ENCODE peak calls at places on chromosomes 5 and 9, in five cellular contexts. One of them, this sample, is unnamed.

GRCh38 chr9:77926314-77926959 is 105.2 kb downstream of the GNAQ start:
- DNase-seq in GM23248: peak
- DNase-seq in heart right ventricle: no peak
- DNase-seq in T follicular helper cell: no peak
- DNase-seq in GOT3: no peak
- DNase-seq in this sample: no peak

GRCh38 chr9:135087489-135087791 is at the start of gene OLFM1:
- DNase-seq in GOT3: no peak
- DNase-seq in heart right ventricle: peak
- DNase-seq in T follicular helper cell: no peak
- DNase-seq in GM23248: peak
- DNase-seq in this sample: no peak

GRCh38 chr9:19420877-19421276 is 12.1 kb downstream of the ACER2 start:
- DNase-seq in heart right ventricle: no peak
- DNase-seq in T follicular helper cell: no peak
- DNase-seq in GOT3: no peak
- DNase-seq in GM23248: no peak
- DNase-seq in this sample: no peak

GRCh38 chr5:60856059-60856458 is 12.0 kb upstream of the ELOVL7 start:
- DNase-seq in T follicular helper cell: no peak
- DNase-seq in GOT3: no peak
- DNase-seq in heart right ventricle: no peak
- DNase-seq in GM23248: peak
- DNase-seq in this sample: no peak

GRCh38 chr9:14395300-14396082 is 81.5 kb upstream of the NFIB start:
- DNase-seq in GOT3: no peak
- DNase-seq in T follicular helper cell: no peak
- DNase-seq in heart right ventricle: peak
- DNase-seq in GM23248: no peak
- DNase-seq in this sample: no peak

GRCh38 chr5:98773214-98773463 is 324 bp upstream of the RGMB start:
- DNase-seq in GOT3: no peak
- DNase-seq in T follicular helper cell: no peak
- DNase-seq in GM23248: no peak
- DNase-seq in heart right ventricle: no peak
- DNase-seq in this sample: no peak

GRCh38 chr5:54387659-54388232 is 67.8 kb upstream of the HSPB3 start:
- DNase-seq in GM23248: peak
- DNase-seq in GOT3: no peak
- DNase-seq in heart right ventricle: no peak
- DNase-seq in T follicular helper cell: no peak
- DNase-seq in this sample: no peak

GRCh38 chr5:6631441-6631840 is 1.4 kb downstream of the NSUN2 start:
- DNase-seq in GM23248: peak
- DNase-seq in T follicular helper cell: no peak
- DNase-seq in GOT3: no peak
- DNase-seq in heart right ventricle: no peak
- DNase-seq in this sample: no peak

GRCh38 chr9:91043786-91044185 is 242.2 kb downstream of the SYK start:
- DNase-seq in GM23248: no peak
- DNase-seq in GOT3: no peak
- DNase-seq in heart right ventricle: no peak
- DNase-seq in T follicular helper cell: no peak
- DNase-seq in this sample: no peak

GRCh38 chr5:61525573-61526142 is 193.6 kb downstream of the ZSWIM6 start:
- DNase-seq in T follicular helper cell: no peak
- DNase-seq in heart right ventricle: no peak
- DNase-seq in GOT3: no peak
- DNase-seq in GM23248: no peak
- DNase-seq in this sample: no peak

This sample was measured in T-cell.